ENCODE peak calls at places on chromosomes 11 and 22, in nine cellular contexts. One of them, this sample, is unnamed.

GRCh38 chr11:7538466-7539454 is 25.0 kb downstream of the PPFIBP2 start:
- DNase-seq in activated T-cell treated with anti-CD3 and anti-CD28 coated beads for 1 hour: no peak
- DNase-seq in frontal cortex: no peak
- DNase-seq in RWPE1: no peak
- DNase-seq in stimulated activated CD4-positive, alpha-beta T cell treated with anti-CD3 and anti-CD28 coated beads, Interleukin-1b, Interleukin-23, amount 100 ng/mL, for 24 hours: no peak
- DNase-seq in C1 segment of cervical spinal cord: no peak
- DNase-seq in activated CD4-positive, alpha-beta T cell treated with anti-CD3 and anti-CD28 coated beads, Interleukin-2, amount 10 ng/mL, durations not matched to agents 7 days and 5 days: no peak
- DNase-seq in NCI-H2171 treated with DMSO at 0.1 percent for 48 hours: no peak
- DNase-seq in NCI-H69: no peak
- DNase-seq in this sample: peak

GRCh38 chr22:45429921-45430775 is 16.7 kb downstream of the RIBC2 start:
- DNase-seq in NCI-H69: no peak
- DNase-seq in C1 segment of cervical spinal cord: no peak
- DNase-seq in frontal cortex: no peak
- DNase-seq in activated T-cell treated with anti-CD3 and anti-CD28 coated beads for 1 hour: no peak
- DNase-seq in NCI-H2171 treated with DMSO at 0.1 percent for 48 hours: no peak
- DNase-seq in RWPE1: no peak
- DNase-seq in stimulated activated CD4-positive, alpha-beta T cell treated with anti-CD3 and anti-CD28 coated beads, Interleukin-1b, Interleukin-23, amount 100 ng/mL, for 24 hours: no peak
- DNase-seq in activated CD4-positive, alpha-beta T cell treated with anti-CD3 and anti-CD28 coated beads, Interleukin-2, amount 10 ng/mL, durations not matched to agents 7 days and 5 days: no peak
- DNase-seq in this sample: no peak

GRCh38 chr11:124886978-124887666 is 10.5 kb downstream of the ROBO4 start:
- DNase-seq in NCI-H69: no peak
- DNase-seq in stimulated activated CD4-positive, alpha-beta T cell treated with anti-CD3 and anti-CD28 coated beads, Interleukin-1b, Interleukin-23, amount 100 ng/mL, for 24 hours: no peak
- DNase-seq in frontal cortex: no peak
- DNase-seq in activated CD4-positive, alpha-beta T cell treated with anti-CD3 and anti-CD28 coated beads, Interleukin-2, amount 10 ng/mL, durations not matched to agents 7 days and 5 days: no peak
- DNase-seq in C1 segment of cervical spinal cord: no peak
- DNase-seq in activated T-cell treated with anti-CD3 and anti-CD28 coated beads for 1 hour: no peak
- DNase-seq in NCI-H2171 treated with DMSO at 0.1 percent for 48 hours: no peak
- DNase-seq in RWPE1: no peak
- DNase-seq in this sample: no peak

GRCh38 chr11:62889484-62890437 is 9.1 kb downstream of the SLC3A2 start:
- DNase-seq in stimulated activated CD4-positive, alpha-beta T cell treated with anti-CD3 and anti-CD28 coated beads, Interleukin-1b, Interleukin-23, amount 100 ng/mL, for 24 hours: no peak
- DNase-seq in frontal cortex: no peak
- DNase-seq in RWPE1: peak
- DNase-seq in C1 segment of cervical spinal cord: no peak
- DNase-seq in NCI-H69: peak
- DNase-seq in activated T-cell treated with anti-CD3 and anti-CD28 coated beads for 1 hour: no peak
- DNase-seq in activated CD4-positive, alpha-beta T cell treated with anti-CD3 and anti-CD28 coated beads, Interleukin-2, amount 10 ng/mL, durations not matched to agents 7 days and 5 days: no peak
- DNase-seq in NCI-H2171 treated with DMSO at 0.1 percent for 48 hours: peak
- DNase-seq in this sample: no peak

GRCh38 chr22:30460147-30460546 is 11.7 kb downstream of the SEC14L3 start:
- DNase-seq in frontal cortex: no peak
- DNase-seq in activated T-cell treated with anti-CD3 and anti-CD28 coated beads for 1 hour: no peak
- DNase-seq in stimulated activated CD4-positive, alpha-beta T cell treated with anti-CD3 and anti-CD28 coated beads, Interleukin-1b, Interleukin-23, amount 100 ng/mL, for 24 hours: no peak
- DNase-seq in NCI-H69: peak
- DNase-seq in activated CD4-positive, alpha-beta T cell treated with anti-CD3 and anti-CD28 coated beads, Interleukin-2, amount 10 ng/mL, durations not matched to agents 7 days and 5 days: no peak
- DNase-seq in RWPE1: no peak
- DNase-seq in NCI-H2171 treated with DMSO at 0.1 percent for 48 hours: peak
- DNase-seq in C1 segment of cervical spinal cord: no peak
- DNase-seq in this sample: no peak

GRCh38 chr22:19514831-19515565 is 9.2 kb downstream of the CLDN5 start:
- DNase-seq in NCI-H2171 treated with DMSO at 0.1 percent for 48 hours: peak
- DNase-seq in stimulated activated CD4-positive, alpha-beta T cell treated with anti-CD3 and anti-CD28 coated beads, Interleukin-1b, Interleukin-23, amount 100 ng/mL, for 24 hours: no peak
- DNase-seq in NCI-H69: peak
- DNase-seq in activated CD4-positive, alpha-beta T cell treated with anti-CD3 and anti-CD28 coated beads, Interleukin-2, amount 10 ng/mL, durations not matched to agents 7 days and 5 days: no peak
- DNase-seq in frontal cortex: no peak
- DNase-seq in RWPE1: no peak
- DNase-seq in C1 segment of cervical spinal cord: no peak
- DNase-seq in activated T-cell treated with anti-CD3 and anti-CD28 coated beads for 1 hour: no peak
- DNase-seq in this sample: peak

GRCh38 chr22:24996420-24996952 is 44.0 kb downstream of the KIAA1671 start:
- DNase-seq in activated T-cell treated with anti-CD3 and anti-CD28 coated beads for 1 hour: no peak
- DNase-seq in activated CD4-positive, alpha-beta T cell treated with anti-CD3 and anti-CD28 coated beads, Interleukin-2, amount 10 ng/mL, durations not matched to agents 7 days and 5 days: no peak
- DNase-seq in NCI-H2171 treated with DMSO at 0.1 percent for 48 hours: peak
- DNase-seq in NCI-H69: peak
- DNase-seq in RWPE1: peak
- DNase-seq in C1 segment of cervical spinal cord: no peak
- DNase-seq in frontal cortex: no peak
- DNase-seq in stimulated activated CD4-positive, alpha-beta T cell treated with anti-CD3 and anti-CD28 coated beads, Interleukin-1b, Interleukin-23, amount 100 ng/mL, for 24 hours: no peak
- DNase-seq in this sample: peak

GRCh38 chr22:40525250-40525884 is 111.2 kb downstream of the MRTFA start:
- DNase-seq in stimulated activated CD4-positive, alpha-beta T cell treated with anti-CD3 and anti-CD28 coated beads, Interleukin-1b, Interleukin-23, amount 100 ng/mL, for 24 hours: peak
- DNase-seq in C1 segment of cervical spinal cord: peak
- DNase-seq in RWPE1: no peak
- DNase-seq in NCI-H2171 treated with DMSO at 0.1 percent for 48 hours: peak
- DNase-seq in frontal cortex: no peak
- DNase-seq in activated T-cell treated with anti-CD3 and anti-CD28 coated beads for 1 hour: peak
- DNase-seq in NCI-H69: peak
- DNase-seq in activated CD4-positive, alpha-beta T cell treated with anti-CD3 and anti-CD28 coated beads, Interleukin-2, amount 10 ng/mL, durations not matched to agents 7 days and 5 days: peak
- DNase-seq in this sample: peak

GRCh38 chr22:44582016-44582415 is 84.0 kb upstream of the RTL6 start:
- DNase-seq in NCI-H2171 treated with DMSO at 0.1 percent for 48 hours: no peak
- DNase-seq in frontal cortex: no peak
- DNase-seq in activated CD4-positive, alpha-beta T cell treated with anti-CD3 and anti-CD28 coated beads, Interleukin-2, amount 10 ng/mL, durations not matched to agents 7 days and 5 days: no peak
- DNase-seq in stimulated activated CD4-positive, alpha-beta T cell treated with anti-CD3 and anti-CD28 coated beads, Interleukin-1b, Interleukin-23, amount 100 ng/mL, for 24 hours: no peak
- DNase-seq in RWPE1: no peak
- DNase-seq in activated T-cell treated with anti-CD3 and anti-CD28 coated beads for 1 hour: no peak
- DNase-seq in NCI-H69: no peak
- DNase-seq in C1 segment of cervical spinal cord: no peak
- DNase-seq in this sample: no peak